ENCODE peak calls at places on chromosome 9, in ten cellular contexts. K is mesenteric fat pad; N is ovary; C is germinal center; Y is foreskin melanocyte; H is OCI-LY7; L is CD8-positive, alpha-beta memory T cell; T is amniotic stem cell; J is EL; Z is HEK293T. B is an unnamed sample.

GRCh38 chr9:111153973-111154590 is 115.8 kb upstream of the LPAR1 start:
- DNase-seq in K (no peak), N (no peak), C (no peak), Y (no peak), H (no peak), L (no peak), T (no peak), J (no peak), Z (no peak), B (no peak)

GRCh38 chr9:128986671-128987070 is 39.2 kb downstream of the NUP188 start:
- DNase-seq in K (no peak), N (no peak), C (no peak), Y (no peak), H (no peak), L (no peak), T (no peak), J (no peak), Z (no peak), B (no peak)

GRCh38 chr9:116646661-116647514 is 40.2 kb upstream of the TRIM32 start:
- DNase-seq in K (no peak), N (no peak), C (no peak), Y (peak), H (peak), L (no peak), T (no peak), J (peak), Z (peak), B (no peak)

GRCh38 chr9:38160613-38161215 is 91.7 kb upstream of the SHB start:
- DNase-seq in K (no peak), N (peak), C (peak), Y (peak), H (peak), L (peak), T (peak), J (peak), Z (peak), B (no peak)

GRCh38 chr9:135531096-135531495 is 9.9 kb downstream of the LCN1 start:
- DNase-seq in K (peak), N (no peak), C (no peak), Y (no peak), H (no peak), L (no peak), T (no peak), J (no peak), Z (no peak), B (no peak)

GRCh38 chr9:75891277-75892167 is 1.0 kb downstream of the PCSK5 start:
- DNase-seq in K (no peak), N (peak), C (peak), Y (peak), H (no peak), L (peak), T (no peak), J (no peak), Z (peak), B (no peak)

GRCh38 chr9:129473523-129474244 is 147.2 kb downstream of the C9orf50 start:
- DNase-seq in K (no peak), N (peak), C (no peak), Y (peak), H (no peak), L (no peak), T (no peak), J (peak), Z (no peak), B (no peak)

GRCh38 chr9:5586391-5586802 is 42.5 kb upstream of the RIC1 start:
- DNase-seq in K (no peak), N (no peak), C (no peak), Y (no peak), H (peak), L (no peak), T (no peak), J (peak), Z (no peak), B (peak)

GRCh38 chr9:7976167-7976755 is 176.7 kb upstream of the DMAC1 start:
- DNase-seq in K (no peak), N (no peak), C (peak), Y (no peak), H (peak), L (peak), T (no peak), J (no peak), Z (no peak), B (no peak)

GRCh38 chr9:109440797-109441287 is 57.3 kb downstream of the PTPN3 start:
- DNase-seq in K (no peak), N (peak), C (peak), Y (peak), H (peak), L (no peak), T (peak), J (peak), Z (peak), B (peak)

B was measured in non-pigmented ciliary epithelial cell.